ENCODE peak calls at places on chromosomes 13 and 19, in nine cellular contexts. Q, F, R, J, O, D, N, Y and W are unnamed samples.

GRCh38 chr13:77026255-77026782 is 640 bp downstream of the FBXL3 start:
- DNase-seq in Q (no peak), F (peak), R (peak), J (peak), O (peak), D (peak), N (peak), Y (peak), W (peak)

GRCh38 chr19:40605201-40605971 is 4.2 kb downstream of the LTBP4 start:
- DNase-seq in Q (no peak), F (peak), R (peak), J (peak), O (peak), D (peak), N (peak), Y (peak), W (peak)

GRCh38 chr13:60583196-60583908 is 186.3 kb downstream of the TDRD3 start:
- DNase-seq in Q (no peak), F (no peak), R (no peak), J (peak), O (no peak), D (peak), N (peak), Y (no peak), W (no peak)

GRCh38 chr13:72726721-72727416 is 560 bp downstream of the MZT1 start:
- DNase-seq in Q (no peak), F (no peak), R (peak), J (no peak), O (peak), D (peak), N (peak), Y (no peak), W (no peak)

GRCh38 chr13:106534844-106535551 is 464 bp downstream of the EFNB2 start:
- DNase-seq in Q (no peak), F (peak), R (peak), J (peak), O (no peak), D (peak), N (no peak), Y (peak), W (no peak)

GRCh38 chr19:40601061-40601973 is at the start of gene LTBP4:
- DNase-seq in Q (no peak), F (peak), R (no peak), J (no peak), O (peak), D (no peak), N (peak), Y (peak), W (no peak)

GRCh38 chr13:27137759-27138158 is 33.9 kb downstream of the USP12 start:
- DNase-seq in Q (no peak), F (no peak), R (no peak), J (no peak), O (no peak), D (peak), N (no peak), Y (no peak), W (no peak)

GRCh38 chr13:106533101-106533939 is 2.1 kb downstream of the EFNB2 start:
- DNase-seq in Q (no peak), F (peak), R (peak), J (peak), O (peak), D (peak), N (peak), Y (peak), W (peak)

GRCh38 chr19:40598121-40598917 is 2.9 kb upstream of the LTBP4 start:
- DNase-seq in Q (no peak), F (peak), R (peak), J (peak), O (peak), D (peak), N (peak), Y (peak), W (peak)

GRCh38 chr19:18644144-18645034 is 7.6 kb downstream of the KLHL26 start:
- DNase-seq in Q (no peak), F (no peak), R (no peak), J (no peak), O (peak), D (no peak), N (peak), Y (no peak), W (peak)

GRCh38 chr13:106573855-106574254 is 5.9 kb upstream of the ARGLU1 start:
- DNase-seq in Q (no peak), F (peak), R (no peak), J (peak), O (peak), D (peak), N (peak), Y (peak), W (peak)

GRCh38 chr13:40640845-40641458 is 25.5 kb downstream of the FOXO1 start:
- DNase-seq in Q (no peak), F (no peak), R (no peak), J (no peak), O (peak), D (no peak), N (no peak), Y (no peak), W (peak)

DNA sequence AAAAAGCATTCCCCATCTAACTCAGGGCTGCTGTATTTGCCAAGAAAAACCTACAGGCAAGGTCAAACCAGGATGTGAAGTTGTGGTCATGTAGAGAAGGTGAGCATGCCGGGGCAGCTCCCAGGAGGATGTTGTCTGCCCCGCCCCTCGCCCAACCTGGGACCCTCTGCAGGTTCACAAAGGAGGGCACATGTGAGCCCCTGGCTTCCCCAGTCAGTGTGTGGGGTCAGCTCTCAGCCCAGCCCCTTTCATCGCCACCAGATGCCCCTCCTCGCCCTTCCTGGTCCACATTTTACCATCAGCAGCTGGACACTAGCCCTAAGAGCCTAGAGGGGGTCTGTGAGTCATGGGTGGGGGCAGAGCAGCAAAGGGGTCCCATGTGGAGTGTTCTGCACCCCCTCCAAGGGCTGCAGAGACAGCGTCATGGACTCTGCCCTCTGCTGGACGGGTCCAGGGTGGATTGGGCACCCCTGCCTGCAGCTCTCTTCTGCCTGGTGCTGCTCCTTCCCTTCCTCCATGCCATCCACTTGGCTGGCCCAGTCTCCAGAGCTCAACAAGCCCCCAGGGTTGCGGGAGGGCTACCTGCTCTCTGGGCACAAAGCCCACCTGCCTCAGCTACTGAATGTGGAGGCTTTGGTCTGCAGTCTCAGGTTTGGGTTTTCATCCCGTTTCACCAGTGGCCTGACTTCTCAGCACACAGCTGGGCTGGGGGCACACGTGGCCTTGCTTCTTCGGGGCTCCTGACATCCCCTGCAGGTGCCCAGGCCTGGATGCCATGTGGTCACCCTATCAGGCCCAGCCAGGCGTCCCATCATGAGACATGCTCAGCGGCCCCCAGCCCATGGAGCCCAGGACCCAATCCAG is 3.7 kb downstream of the PLEKHF1 start:
- DNase-seq in Q (no peak), F (no peak), R (no peak), J (no peak), O (peak), D (no peak), N (no peak), Y (no peak), W (peak)
- TF ChIP-seq CTCF in Q (peak), F (no peak), R (peak), J (peak), O (peak), D (peak), N (no peak), Y (no peak), W (peak)

GRCh38 chr19:5293607-5294089 is 47.0 kb downstream of the PTPRS start:
- DNase-seq in Q (no peak), F (peak), R (no peak), J (peak), O (no peak), D (peak), N (no peak), Y (peak), W (no peak)

GRCh38 chr19:5290336-5291262 is 50.0 kb downstream of the PTPRS start:
- DNase-seq in Q (no peak), F (no peak), R (no peak), J (no peak), O (no peak), D (no peak), N (no peak), Y (no peak), W (no peak)

GRCh38 chr19:5292453-5292842 is 48.2 kb downstream of the PTPRS start:
- DNase-seq in Q (no peak), F (no peak), R (no peak), J (no peak), O (no peak), D (no peak), N (peak), Y (no peak), W (no peak)

GRCh38 chr19:5292843-5293606 is 47.6 kb downstream of the PTPRS start:
- DNase-seq in Q (no peak), F (peak), R (peak), J (peak), O (peak), D (peak), N (peak), Y (peak), W (peak)

DNA sequence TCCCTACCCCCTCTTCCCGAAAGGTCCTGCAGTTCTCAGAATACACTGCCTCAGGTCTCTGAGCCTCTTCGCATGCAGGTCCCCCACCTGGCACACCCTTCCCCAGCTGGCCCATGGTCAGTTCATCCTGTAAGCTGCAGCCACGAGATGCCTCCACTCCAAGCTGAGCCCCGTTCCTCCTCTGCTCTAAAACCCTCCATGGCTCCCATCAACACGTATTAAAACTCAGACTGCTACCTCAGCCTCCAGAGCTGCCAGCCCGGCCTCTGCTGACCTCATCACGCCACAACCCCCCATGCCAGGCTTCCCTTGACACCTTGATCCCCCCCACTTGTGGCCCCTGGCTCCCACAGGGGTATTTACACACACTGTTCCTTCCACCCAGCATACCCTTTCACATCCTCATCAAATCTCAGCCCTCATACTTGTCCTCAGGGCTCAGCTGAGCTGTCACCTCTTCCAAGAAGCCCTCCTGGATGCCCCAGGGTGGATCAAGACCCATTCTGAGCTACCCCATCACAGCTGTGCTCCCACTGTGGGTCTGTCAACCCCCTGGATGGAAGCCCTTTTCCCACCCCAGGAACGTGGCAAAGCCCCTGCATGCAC is 48.9 kb downstream of the PTPRS start:
- DNase-seq in Q (no peak), F (no peak), R (no peak), J (no peak), O (no peak), D (no peak), N (no peak), Y (no peak), W (no peak)
- H3K4me3 ChIP-seq in Q (no peak), F (peak), R (no peak), J (peak), O (no peak), D (peak), N (no peak), Y (peak), W (no peak)

DNA sequence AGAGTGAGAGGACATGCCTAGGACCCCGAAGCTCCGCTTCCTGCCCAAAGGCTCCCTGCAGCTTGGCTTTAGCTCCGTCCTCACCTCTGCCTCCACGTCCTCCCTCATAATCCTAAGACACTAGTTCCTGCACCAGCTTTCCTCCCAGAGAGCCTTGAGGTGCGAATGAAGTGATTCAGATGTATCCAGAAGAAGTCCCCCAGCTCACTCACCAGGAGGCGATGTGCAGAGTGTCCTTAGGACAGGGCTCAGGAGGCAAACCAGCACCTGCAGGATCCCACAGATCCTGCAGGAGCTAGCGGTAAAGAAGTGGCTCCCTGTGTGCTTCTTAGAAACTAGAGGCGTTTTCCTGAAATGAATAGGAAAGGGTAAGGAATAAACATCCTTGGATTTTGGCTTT is 109.7 kb downstream of the HSPH1 start:
- DNase-seq in Q (no peak), F (no peak), R (no peak), J (no peak), O (no peak), D (no peak), N (no peak), Y (no peak), W (no peak)
- TF ChIP-seq CTCF in Q (no peak), F (no peak), R (no peak), J (peak), O (peak), D (no peak), N (no peak), Y (no peak), W (peak)

GRCh38 chr19:3699071-3699740 is 1.1 kb downstream of the PIP5K1C start:
- DNase-seq in Q (no peak), F (peak), R (peak), J (peak), O (peak), D (peak), N (no peak), Y (peak), W (peak)
- H3K4me3 ChIP-seq in Q (peak), F (peak), R (peak), J (peak), O (peak), D (peak), N (peak), Y (peak), W (peak)

DNA sequence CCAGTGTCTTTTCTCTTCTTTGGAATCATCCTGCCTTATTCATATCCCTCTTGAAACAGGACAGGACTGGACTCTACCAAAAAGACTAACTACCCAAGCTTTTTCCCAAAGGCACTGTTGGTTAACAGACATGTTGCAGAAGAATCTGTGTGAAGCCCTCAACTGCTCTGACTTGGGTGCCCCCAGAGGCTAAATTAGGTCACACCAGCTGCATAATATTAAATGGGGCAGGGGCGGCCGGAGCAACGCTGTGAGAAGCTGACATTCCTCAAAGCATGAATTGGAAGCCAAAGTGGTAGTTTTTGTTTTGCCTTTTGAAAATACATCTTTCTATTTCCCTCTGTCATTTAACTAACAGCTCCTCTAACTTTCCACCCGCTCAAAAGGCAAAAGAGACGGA is 185.9 kb downstream of the LHFPL6 start:
- DNase-seq in Q (no peak), F (no peak), R (no peak), J (peak), O (no peak), D (no peak), N (no peak), Y (no peak), W (no peak)
- TF ChIP-seq CTCF in Q (peak), F (no peak), R (peak), J (peak), O (no peak), D (peak), N (no peak), Y (no peak), W (no peak)

GRCh38 chr13:42973581-42973980 is 18.5 kb downstream of the EPSTI1 start:
- DNase-seq in Q (no peak), F (no peak), R (no peak), J (peak), O (peak), D (no peak), N (no peak), Y (no peak), W (peak)

GRCh38 chr13:42981853-42982252 is 10.2 kb downstream of the EPSTI1 start:
- DNase-seq in Q (no peak), F (no peak), R (no peak), J (no peak), O (peak), D (no peak), N (peak), Y (no peak), W (peak)

GRCh38 chr13:42971670-42972355 is 20.2 kb downstream of the EPSTI1 start:
- DNase-seq in Q (no peak), F (no peak), R (peak), J (peak), O (no peak), D (peak), N (no peak), Y (no peak), W (no peak)

GRCh38 chr13:42981317-42981716 is 10.7 kb downstream of the EPSTI1 start:
- DNase-seq in Q (no peak), F (no peak), R (no peak), J (peak), O (no peak), D (peak), N (no peak), Y (no peak), W (no peak)

DNA sequence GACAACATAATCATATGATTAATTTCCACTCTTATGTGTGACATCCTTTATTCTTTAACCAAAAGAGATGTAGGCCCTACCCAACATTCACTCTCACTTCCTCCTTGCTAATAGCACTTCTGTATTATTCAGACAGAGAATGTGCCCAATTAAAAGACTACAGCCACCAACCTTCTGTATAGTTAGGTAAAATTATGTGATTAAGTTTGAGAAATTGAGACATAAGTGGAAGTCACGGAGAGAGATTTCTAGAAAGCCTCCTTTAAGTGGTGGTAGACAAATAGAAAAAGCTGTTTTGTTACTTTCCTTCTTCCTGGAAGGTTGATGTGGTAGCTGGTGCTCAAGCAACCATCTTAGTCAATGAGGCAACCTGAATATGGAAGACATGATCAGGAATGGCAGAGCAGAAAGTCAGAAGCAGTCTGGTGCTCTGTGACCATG is 14.8 kb downstream of the EPSTI1 start:
- DNase-seq in Q (no peak), F (no peak), R (peak), J (no peak), O (no peak), D (no peak), N (no peak), Y (no peak), W (no peak)
- H3K4me3 ChIP-seq in Q (no peak), F (no peak), R (no peak), J (no peak), O (no peak), D (no peak), N (no peak), Y (no peak), W (no peak)

GRCh38 chr19:1111641-1112253 is 8.0 kb downstream of the GPX4 start:
- DNase-seq in Q (no peak), F (no peak), R (no peak), J (no peak), O (no peak), D (no peak), N (no peak), Y (no peak), W (no peak)

GRCh38 chr19:1113278-1113985 is 9.6 kb downstream of the GPX4 start:
- DNase-seq in Q (no peak), F (peak), R (peak), J (peak), O (peak), D (peak), N (peak), Y (peak), W (peak)

GRCh38 chr19:1113986-1114483 is 10.2 kb downstream of the GPX4 start:
- DNase-seq in Q (no peak), F (peak), R (no peak), J (no peak), O (no peak), D (no peak), N (no peak), Y (peak), W (no peak)

GRCh38 chr19:1110809-1111640 is 7.2 kb downstream of the GPX4 start:
- DNase-seq in Q (no peak), F (no peak), R (no peak), J (no peak), O (no peak), D (peak), N (no peak), Y (no peak), W (no peak)

GRCh38 chr19:1112254-1113208 is 8.7 kb downstream of the GPX4 start:
- DNase-seq in Q (no peak), F (peak), R (no peak), J (no peak), O (peak), D (no peak), N (peak), Y (peak), W (peak)
- TF ChIP-seq CTCF in Q (no peak), F (no peak), R (no peak), J (no peak), O (no peak), D (no peak), N (no peak), Y (no peak), W (no peak)